ENCODE peak calls at places on chromosomes 11 and 22, in six cellular contexts. N is H9, O is IMR-90, Q is H1, D is neuronal stem cell, V is trophoblast cell. X is an unnamed sample.

GRCh38 chr11:12668166-12668565 is 6.1 kb upstream of the TEAD1 start:
- DNase-seq in N (no peak), O (no peak), Q (no peak), D (no peak), V (no peak), X (no peak)

GRCh38 chr11:68840661-68841653 is 759 bp downstream of the CPT1A start:
- DNase-seq in N (no peak), O (peak), Q (peak), D (no peak), V (no peak), X (peak)

GRCh38 chr22:17742528-17742902 is 31.8 kb downstream of the BID start:
- DNase-seq in N (peak), O (peak), Q (peak), D (peak), V (peak), X (peak)

GRCh38 chr22:38923463-38924196 is 33.8 kb upstream of the APOBEC3A start:
- DNase-seq in N (peak), O (peak), Q (no peak), D (no peak), V (no peak), X (peak)

GRCh38 chr11:33063326-33063775 is 24.0 kb downstream of the TCP11L1 start:
- DNase-seq in N (no peak), O (peak), Q (no peak), D (no peak), V (no peak), X (no peak)

GRCh38 chr11:114075891-114076441 is 16.5 kb downstream of the ZBTB16 start:
- DNase-seq in N (peak), O (peak), Q (peak), D (peak), V (peak), X (peak)

GRCh38 chr11:76598426-76598839 is 72.1 kb downstream of the LRRC32 start:
- DNase-seq in N (peak), O (peak), Q (peak), D (no peak), V (peak), X (peak)

GRCh38 chr11:103811870-103812509 is 224.4 kb upstream of the DDI1 start:
- DNase-seq in N (no peak), O (no peak), Q (no peak), D (no peak), V (no peak), X (no peak)

GRCh38 chr11:34857463-34857862 is 58.7 kb downstream of the APIP start:
- DNase-seq in N (no peak), O (no peak), Q (no peak), D (no peak), V (no peak), X (no peak)

GRCh38 chr11:128776434-128777284 is 82.8 kb downstream of the FLI1 start:
- DNase-seq in N (peak), O (peak), Q (peak), D (peak), V (peak), X (peak)

GRCh38 chr11:35357893-35358292 is 61.5 kb downstream of the SLC1A2 start:
- DNase-seq in N (no peak), O (peak), Q (no peak), D (no peak), V (no peak), X (peak)

GRCh38 chr11:63212742-63213141 is 30.7 kb downstream of the SLC22A25 start:
- DNase-seq in N (no peak), O (no peak), Q (no peak), D (peak), V (no peak), X (peak)

GRCh38 chr22:20567371-20567847 is 60.0 kb downstream of the MED15 start:
- DNase-seq in N (no peak), O (peak), Q (no peak), D (no peak), V (peak), X (peak)

GRCh38 chr11:68854273-68854958 is 12.7 kb upstream of the CPT1A start:
- DNase-seq in N (no peak), O (no peak), Q (peak), D (no peak), V (no peak), X (no peak)

GRCh38 chr22:46732041-46732379 is 6.0 kb downstream of the CERK start:
- DNase-seq in N (no peak), O (no peak), Q (no peak), D (no peak), V (no peak), X (no peak)

GRCh38 chr11:108034034-108034433 is 25.3 kb downstream of the CUL5 start:
- DNase-seq in N (no peak), O (no peak), Q (no peak), D (no peak), V (no peak), X (peak)

GRCh38 chr22:32619614-32620426 is 145.2 kb downstream of the FBXO7 start:
- DNase-seq in N (no peak), O (peak), Q (no peak), D (no peak), V (peak), X (peak)

GRCh38 chr11:96241351-96241841 is 101.6 kb downstream of the MAML2 start:
- DNase-seq in N (no peak), O (no peak), Q (no peak), D (no peak), V (no peak), X (no peak)

GRCh38 chr11:75603791-75604736 is 42.0 kb downstream of the SERPINH1 start:
- DNase-seq in N (no peak), O (peak), Q (no peak), D (no peak), V (no peak), X (peak)

GRCh38 chr11:133927690-133928627 is 28.8 kb downstream of the IGSF9B start:
- DNase-seq in N (peak), O (peak), Q (peak), D (no peak), V (peak), X (peak)

DNA sequence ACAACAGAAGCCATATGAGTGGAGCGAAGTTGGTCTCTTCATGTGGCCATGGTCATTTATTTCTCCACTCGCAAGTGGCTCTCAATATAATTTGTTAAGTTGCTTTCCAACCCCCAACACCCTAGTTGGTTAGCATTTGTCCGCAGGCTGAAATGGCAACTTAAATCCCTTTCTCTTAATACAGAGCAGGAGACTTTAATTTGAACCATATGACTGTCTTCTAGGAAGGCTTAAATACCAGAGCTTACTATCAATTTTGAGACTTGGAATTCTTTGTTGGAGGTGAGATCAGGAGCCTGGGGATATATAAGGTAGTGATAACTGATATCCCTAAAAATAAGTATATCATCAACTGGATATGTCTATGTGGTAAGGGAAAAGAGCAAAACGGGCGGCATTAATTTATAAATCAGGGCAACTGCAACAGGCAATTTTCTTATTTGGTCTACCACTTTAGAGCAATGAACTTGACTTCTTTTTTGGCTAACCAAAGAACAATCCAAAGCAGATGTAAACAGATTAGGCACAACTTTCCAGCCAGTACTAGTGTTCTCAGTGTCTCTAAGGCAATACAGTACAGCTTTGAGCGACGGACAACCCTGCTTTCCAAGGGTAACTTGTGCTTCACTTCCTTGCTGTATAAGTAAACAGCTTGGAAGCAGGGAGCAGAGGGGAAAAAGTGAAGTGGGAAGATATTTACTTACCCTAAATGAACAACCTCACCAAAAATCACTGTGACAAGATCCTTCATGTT is 74.7 kb upstream of the APOA1 start:
- DNase-seq in N (no peak), O (no peak), Q (no peak), D (no peak), V (no peak), X (no peak)
- H3K14ac ChIP-seq in N (no peak), O (no peak), Q (no peak), D (no peak), V (no peak), X (no peak)

DNA sequence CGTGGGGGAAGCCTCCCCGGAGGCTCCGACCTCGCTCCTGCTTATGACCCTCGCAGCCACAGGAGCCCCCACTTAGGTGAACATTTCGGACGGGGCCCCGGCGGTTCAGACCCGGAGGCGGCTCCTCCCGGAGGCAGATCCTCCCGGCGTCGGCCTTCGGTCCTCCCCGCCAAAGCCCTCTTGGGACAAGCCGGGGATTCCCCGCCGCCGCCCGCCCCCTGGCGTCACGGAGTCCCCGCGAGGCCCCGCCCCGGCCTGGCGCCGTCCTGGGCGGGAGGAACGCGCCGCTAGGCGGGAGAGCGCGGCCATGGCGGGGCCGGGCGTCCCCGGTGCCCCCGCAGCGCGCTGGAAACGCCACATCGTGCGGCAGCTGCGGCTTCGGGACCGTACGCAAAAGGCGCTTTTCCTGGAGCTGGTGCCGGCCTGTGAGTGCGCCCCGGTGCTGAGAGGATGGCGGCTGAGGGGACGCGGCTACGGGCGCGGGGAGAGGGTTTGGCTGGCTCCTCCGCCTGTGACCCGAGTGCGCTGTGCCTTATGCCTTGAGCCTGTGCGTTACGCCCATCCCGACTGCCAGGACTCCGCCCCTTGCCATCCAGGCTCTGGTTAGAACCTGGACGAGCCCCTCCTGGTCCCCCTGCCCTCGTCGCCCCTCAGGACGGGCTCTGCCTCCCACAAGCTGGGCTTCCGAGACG is at the start of gene ATG16L2:
- DNase-seq in N (peak), O (peak), Q (peak), D (peak), V (peak), X (peak)
- H2AK5ac ChIP-seq in N (no peak), O (peak), Q (no peak), D (peak), V (no peak), X (no peak)

GRCh38 chr11:84583106-84583505 is 1044.0 kb downstream of the DLG2 start:
- DNase-seq in N (no peak), O (no peak), Q (no peak), D (no peak), V (no peak), X (no peak)
- H3K14ac ChIP-seq in N (no peak), O (no peak), Q (no peak), D (no peak), V (no peak), X (no peak)

GRCh38 chr22:35378547-35379078 is 2.3 kb upstream of the HMOX1 start:
- DNase-seq in N (no peak), O (no peak), Q (no peak), D (no peak), V (no peak), X (no peak)

GRCh38 chr22:35376728-35377472 is 4.0 kb upstream of the HMOX1 start:
- DNase-seq in N (peak), O (peak), Q (peak), D (peak), V (peak), X (peak)

GRCh38 chr22:35379146-35379993 is 1.5 kb upstream of the HMOX1 start:
- DNase-seq in N (no peak), O (no peak), Q (no peak), D (no peak), V (peak), X (no peak)

GRCh38 chr22:35377735-35378134 is 3.2 kb upstream of the HMOX1 start:
- DNase-seq in N (peak), O (no peak), Q (no peak), D (no peak), V (no peak), X (no peak)

DNA sequence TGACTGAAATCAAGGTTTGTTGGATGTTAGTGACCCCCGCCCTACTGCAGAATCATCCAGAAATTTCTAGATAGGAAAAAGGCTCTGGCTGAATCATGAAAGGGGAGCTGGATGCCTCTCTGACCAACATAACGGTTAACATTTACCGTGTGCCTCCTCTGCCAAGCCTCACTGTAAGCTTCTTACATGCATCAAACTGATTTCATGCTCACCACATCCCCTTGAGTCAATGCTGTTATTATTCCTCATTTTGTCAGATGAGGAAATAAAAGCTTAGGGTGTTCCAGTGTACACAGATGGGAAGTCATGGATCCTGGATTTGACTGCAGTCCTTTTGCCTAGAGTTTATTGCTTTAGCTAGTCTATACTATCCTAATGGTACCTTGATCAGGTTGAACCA is 5.9 kb upstream of the HMOX1 start:
- DNase-seq in N (no peak), O (peak), Q (no peak), D (no peak), V (no peak), X (no peak)
- H2AK5ac ChIP-seq in N (no peak), O (peak), Q (peak), D (peak), V (no peak), X (peak)

GRCh38 chr11:111403021-111403725 is 24.1 kb upstream of the POU2AF1 start:
- DNase-seq in N (no peak), O (no peak), Q (no peak), D (no peak), V (no peak), X (no peak)
- H3K14ac ChIP-seq in N (no peak), O (no peak), Q (no peak), D (no peak), V (no peak), X (no peak)

DNA sequence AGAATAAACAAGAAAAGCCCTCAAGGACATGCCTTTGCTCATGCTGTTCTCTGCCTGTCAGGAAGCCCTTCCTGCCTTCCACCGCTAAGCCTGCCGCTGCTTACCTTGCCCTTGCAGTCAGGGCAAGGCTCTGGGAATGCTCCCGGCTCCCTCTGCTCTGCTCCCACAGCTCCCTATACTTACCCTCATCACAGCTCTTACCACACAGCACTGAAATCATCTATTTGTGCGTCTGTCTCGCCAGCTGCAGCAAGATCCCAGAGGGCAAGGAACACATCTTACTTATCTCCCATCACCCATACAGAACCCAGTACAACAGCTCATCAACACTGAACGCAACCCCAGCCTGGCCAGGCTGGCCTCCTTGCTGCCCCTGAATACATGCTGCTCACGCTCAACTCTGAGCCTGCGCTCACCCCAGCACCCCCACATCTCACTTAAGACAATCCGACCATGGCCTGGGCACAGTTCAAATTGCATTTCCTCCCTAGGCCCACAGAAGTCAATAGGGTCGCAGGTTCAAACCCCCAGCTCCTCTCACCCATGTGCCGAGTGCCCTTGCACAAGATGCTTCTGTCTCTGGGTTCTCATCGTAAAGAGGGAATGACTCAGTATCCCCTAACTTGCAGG is 161.8 kb downstream of the IGLL1 start:
- DNase-seq in N (no peak), O (no peak), Q (no peak), D (no peak), V (peak), X (no peak)
- H2AK5ac ChIP-seq in N (no peak), O (no peak), Q (no peak), D (no peak), V (peak), X (no peak)

GRCh38 chr22:34476762-34477161 is 556.5 kb upstream of the LARGE1 start:
- DNase-seq in N (no peak), O (no peak), Q (no peak), D (no peak), V (no peak), X (no peak)
- H3K14ac ChIP-seq in N (no peak), O (no peak), Q (no peak), D (no peak), V (no peak), X (no peak)

GRCh38 chr22:24460418-24461089 is 33.2 kb downstream of the ADORA2A start:
- DNase-seq in N (no peak), O (peak), Q (no peak), D (no peak), V (no peak), X (peak)

GRCh38 chr22:24467340-24467739 is 27.8 kb upstream of the UPB1 start:
- DNase-seq in N (no peak), O (no peak), Q (no peak), D (no peak), V (no peak), X (no peak)

GRCh38 chr22:24465566-24465965 is 29.6 kb upstream of the UPB1 start:
- DNase-seq in N (no peak), O (peak), Q (no peak), D (no peak), V (peak), X (peak)

GRCh38 chr22:24466831-24467249 is 28.3 kb upstream of the UPB1 start:
- DNase-seq in N (no peak), O (peak), Q (no peak), D (no peak), V (no peak), X (peak)

GRCh38 chr22:24465975-24466374 is 29.2 kb upstream of the UPB1 start:
- DNase-seq in N (no peak), O (no peak), Q (no peak), D (no peak), V (no peak), X (no peak)
- H2AK5ac ChIP-seq in N (no peak), O (peak), Q (no peak), D (no peak), V (no peak), X (no peak)

GRCh38 chr11:70549386-70549785 is 151.1 kb downstream of the CTTN start:
- DNase-seq in N (no peak), O (no peak), Q (no peak), D (no peak), V (no peak), X (no peak)

GRCh38 chr11:70547386-70547785 is 149.1 kb downstream of the CTTN start:
- DNase-seq in N (no peak), O (no peak), Q (no peak), D (no peak), V (no peak), X (no peak)

GRCh38 chr11:70546179-70546940 is 148.0 kb downstream of the CTTN start:
- DNase-seq in N (no peak), O (no peak), Q (no peak), D (no peak), V (no peak), X (no peak)

GRCh38 chr11:70548976-70549375 is 150.6 kb downstream of the CTTN start:
- DNase-seq in N (no peak), O (no peak), Q (no peak), D (no peak), V (no peak), X (no peak)

GRCh38 chr11:70547821-70548670 is 149.7 kb downstream of the CTTN start:
- DNase-seq in N (no peak), O (no peak), Q (no peak), D (no peak), V (no peak), X (no peak)
- H3K14ac ChIP-seq in N (no peak), O (no peak), Q (no peak), D (peak), V (no peak), X (no peak)

X was measured in mesenchymal stem cell.